ENCODE peak calls at places on chromosomes 2 and 18, in four cellular contexts. M, V, Z and D are unnamed samples.
A peak's percentile ranks its signal among the peaks of the same experiment; 100 is the strongest.

GRCh38 chr18:37253424-37254255 is 312.0 kb downstream of the CELF4 start:
- DNase-seq in M (peak; percentile 100), V (no peak), Z (no peak), D (no peak)

GRCh38 chr2:36356990-36357505 is 1.5 kb downstream of the CRIM1 start:
- DNase-seq in M (no peak), V (no peak), Z (peak; percentile 69), D (no peak)

GRCh38 chr2:54042908-54043620 is 72.3 kb upstream of the PSME4 start:
- DNase-seq in M (no peak), V (peak; percentile 32), Z (no peak), D (no peak)

GRCh38 chr2:219521066-219521880 is 7.0 kb downstream of the ASIC4 start:
- DNase-seq in M (peak; percentile 70), V (peak; percentile 60), Z (peak; percentile 33), D (peak; percentile 86)

GRCh38 chr2:42446503-42447271 is 47.1 kb downstream of the KCNG3 start:
- DNase-seq in M (no peak), V (no peak), Z (no peak), D (no peak)

GRCh38 chr2:11365096-11365856 is 20.8 kb upstream of the ROCK2 start:
- DNase-seq in M (no peak), V (no peak), Z (peak; percentile 93), D (no peak)

GRCh38 chr18:45951021-45951714 is 16.0 kb downstream of the EPG5 start:
- DNase-seq in M (no peak), V (peak; percentile 16), Z (no peak), D (no peak)

GRCh38 chr2:13414907-13415306 is 698.2 kb downstream of the TRIB2 start:
- DNase-seq in M (no peak), V (no peak), Z (no peak), D (no peak)

GRCh38 chr2:94987074-94988020 is 38.2 kb upstream of the MAL start:
- DNase-seq in M (no peak), V (no peak), Z (no peak), D (no peak)

GRCh38 chr2:232418466-232419244 is 12.0 kb downstream of the ALPG start:
- DNase-seq in M (peak; percentile 60), V (no peak), Z (no peak), D (peak; percentile 63)

GRCh38 chr2:138762515-138762914 is 17.7 kb downstream of the NXPH2 start:
- DNase-seq in M (no peak), V (no peak), Z (no peak), D (no peak)

GRCh38 chr2:221572821-221573429 is 821 bp upstream of the EPHA4 start:
- DNase-seq in M (no peak), V (peak; percentile 46), Z (no peak), D (no peak)

GRCh38 chr18:57435851-57436192 is 648 bp downstream of the ONECUT2 start:
- DNase-seq in M (no peak), V (no peak), Z (no peak), D (peak; percentile 54)

GRCh38 chr18:9495465-9495864 is 20.2 kb downstream of the RALBP1 start:
- DNase-seq in M (no peak), V (no peak), Z (no peak), D (no peak)

GRCh38 chr18:3189884-3190283 is 29.9 kb downstream of the MYOM1 start:
- DNase-seq in M (no peak), V (no peak), Z (no peak), D (no peak)

GRCh38 chr2:151577116-151577515 is 157.2 kb downstream of the NEB start:
- DNase-seq in M (no peak), V (no peak), Z (no peak), D (no peak)

GRCh38 chr2:136305517-136306192 is 187.7 kb upstream of the CXCR4 start:
- DNase-seq in M (no peak), V (peak; percentile 10), Z (no peak), D (no peak)

GRCh38 chr2:199230091-199230490 is 227.6 kb downstream of the SATB2 start:
- DNase-seq in M (no peak), V (no peak), Z (no peak), D (no peak)

GRCh38 chr2:35614640-35615039 is 740.9 kb upstream of the CRIM1 start:
- DNase-seq in M (no peak), V (no peak), Z (no peak), D (no peak)

GRCh38 chr2:190407662-190408537 is at the start of gene MFSD6:
- DNase-seq in M (peak; percentile 68), V (peak; percentile 45), Z (no peak), D (peak; percentile 76)

GRCh38 chr2:191501390-191502168 is 176.4 kb upstream of the NABP1 start:
- DNase-seq in M (no peak), V (peak; percentile 64), Z (peak; percentile 35), D (no peak)

GRCh38 chr2:120388222-120389035 is 42.5 kb downstream of the INHBB start:
- DNase-seq in M (no peak), V (no peak), Z (no peak), D (no peak)

GRCh38 chr18:12254137-12254819 is at the start of gene CIDEA:
- DNase-seq in M (peak; percentile 31), V (no peak), Z (no peak), D (no peak)

GRCh38 chr2:240441326-240441992 is 6.0 kb downstream of the GPC1 start:
- DNase-seq in M (no peak), V (no peak), Z (no peak), D (peak; percentile 45)

GRCh38 chr2:129192117-129192516 is 787.3 kb upstream of the RAB6C start:
- DNase-seq in M (no peak), V (no peak), Z (no peak), D (no peak)

GRCh38 chr2:227717687-227718567 is at the start of gene SLC19A3:
- DNase-seq in M (peak; percentile 65), V (peak; percentile 79), Z (peak; percentile 69), D (peak; percentile 49)

GRCh38 chr2:9403924-9404323 is 19.4 kb downstream of the ITGB1BP1 start:
- DNase-seq in M (no peak), V (no peak), Z (no peak), D (no peak)

GRCh38 chr18:76457475-76457874 is 37.6 kb downstream of the ZNF516 start:
- DNase-seq in M (no peak), V (no peak), Z (no peak), D (peak; percentile 23)

GRCh38 chr18:62037989-62038778 is 145.4 kb upstream of the RNF152 start:
- DNase-seq in M (no peak), V (no peak), Z (no peak), D (no peak)

GRCh38 chr2:96116424-96116878 is at the start of gene ADRA2B:
- DNase-seq in M (peak; percentile 94), V (peak; percentile 48), Z (no peak), D (peak; percentile 68)

DNA sequence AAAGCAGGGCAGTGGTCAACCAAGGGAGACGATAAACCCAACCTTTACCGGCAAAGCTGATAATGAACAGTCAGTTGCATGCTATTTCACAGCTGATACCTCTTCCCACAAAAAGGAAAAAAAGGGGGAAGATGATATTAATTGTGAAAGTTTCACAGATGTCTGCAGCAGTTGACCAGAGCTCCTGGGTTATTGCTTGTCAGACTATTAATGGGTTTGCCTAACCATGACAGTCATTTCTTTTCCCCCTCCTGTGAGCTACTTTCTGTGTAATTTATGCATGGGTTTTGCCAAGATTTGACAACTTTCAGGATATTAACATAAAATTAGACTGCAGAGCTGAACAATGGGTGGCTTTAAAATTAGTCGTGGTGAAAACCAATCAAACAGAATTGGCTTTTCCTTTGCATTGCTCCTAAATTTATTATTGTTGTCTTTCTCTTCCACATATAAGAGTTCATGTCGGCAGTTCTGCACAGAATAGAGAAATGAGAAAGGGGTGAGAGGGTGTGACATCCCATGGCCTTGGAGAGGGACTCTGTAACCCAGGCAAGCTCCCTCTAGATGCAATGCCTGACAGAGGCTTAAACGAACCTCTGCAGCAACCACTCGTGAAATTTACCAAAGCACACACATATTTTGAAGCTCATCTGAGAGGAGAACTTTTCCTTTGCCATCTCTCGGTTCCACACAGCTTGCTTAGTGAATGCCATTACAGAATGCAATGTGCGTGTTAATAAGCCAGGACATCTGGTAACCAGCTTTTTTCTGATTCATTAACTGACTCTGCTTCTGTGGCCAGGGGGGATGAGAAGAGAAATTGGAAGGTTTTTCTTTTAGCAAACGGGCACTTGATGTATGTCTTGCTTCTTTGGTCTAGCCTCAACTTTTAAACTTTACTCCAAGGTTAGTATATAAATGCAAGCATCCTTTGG is 82.2 kb upstream of the ITGA4 start:
- DNase-seq in M (no peak), V (no peak), Z (no peak), D (no peak)
- TF ChIP-seq KDM1A in M (no peak), V (no peak), Z (no peak), D (no peak)

DNA sequence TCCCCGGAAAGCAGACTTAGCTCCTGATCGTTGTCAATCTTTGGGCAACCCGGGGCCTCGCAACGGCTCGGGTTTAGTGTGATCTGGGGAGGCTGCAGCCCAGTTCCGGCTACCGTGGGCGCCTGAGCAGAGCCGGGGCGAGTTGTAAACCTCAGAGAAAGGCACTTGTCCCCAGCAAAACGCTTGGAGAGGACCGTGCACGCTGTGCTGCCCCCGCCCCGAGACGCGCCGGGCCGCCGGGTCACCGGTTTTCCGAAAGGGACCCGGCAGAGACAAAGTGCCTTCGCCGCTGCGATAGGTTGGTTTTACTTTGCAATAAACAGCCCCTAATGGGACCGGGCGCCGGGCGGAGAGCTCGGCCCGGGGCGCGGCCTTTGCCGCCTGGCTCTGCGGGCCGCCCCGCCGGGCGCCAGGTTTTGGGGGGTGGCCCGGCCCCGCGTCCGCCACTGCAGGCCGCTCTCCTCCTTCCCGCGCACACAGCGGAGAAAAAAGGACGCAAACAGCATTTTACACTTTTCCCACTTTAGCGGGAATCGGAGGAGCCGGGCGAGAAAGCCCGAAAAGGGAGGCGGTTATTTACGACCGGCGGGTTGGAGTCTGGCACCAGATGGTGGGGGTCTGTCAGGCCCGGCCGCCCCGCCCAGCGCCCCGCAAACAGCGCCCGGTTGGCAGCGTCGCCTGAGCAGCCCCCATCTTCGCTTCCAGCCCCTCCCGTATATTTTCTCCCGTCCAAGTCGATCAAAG is 136.0 kb downstream of the INSIG2 start:
- DNase-seq in M (no peak), V (no peak), Z (no peak), D (peak; percentile 72)
- TF ChIP-seq MAFK in M (no peak), V (no peak), Z (no peak), D (no peak)

DNA sequence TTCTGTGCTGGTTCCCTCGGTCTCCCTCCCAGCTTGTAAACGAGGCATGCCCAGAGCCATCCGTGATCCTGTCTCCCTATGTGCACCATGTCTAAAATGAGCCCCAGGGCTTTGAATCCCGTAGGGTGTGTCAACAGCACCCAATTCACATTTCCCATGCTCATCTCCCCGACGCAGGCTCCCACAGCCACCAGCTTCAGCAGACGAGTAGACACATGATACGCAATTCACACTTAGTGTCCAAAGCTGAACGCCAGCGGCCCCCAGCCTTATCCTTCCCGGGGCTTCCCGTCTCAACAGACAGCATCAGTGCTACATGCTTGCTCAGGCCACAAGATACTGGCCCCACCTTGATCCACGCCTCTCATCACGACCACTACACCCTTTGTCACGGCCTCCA is 88.1 kb downstream of the EIPR1 start:
- DNase-seq in M (no peak), V (no peak), Z (no peak), D (no peak)
- TF ChIP-seq KDM1A in M (no peak), V (no peak), Z (no peak), D (no peak)

GRCh38 chr2:208406474-208407451 is at the start of gene PTH2R:
- DNase-seq in M (peak; percentile 24), V (no peak), Z (no peak), D (peak; percentile 65)

GRCh38 chr2:208407667-208408066 is 1.1 kb downstream of the PTH2R start:
- DNase-seq in M (peak; percentile 27), V (peak; percentile 48), Z (peak; percentile 3), D (no peak)
- TF ChIP-seq MAFK in M (no peak), V (no peak), Z (no peak), D (no peak)

GRCh38 chr2:73033142-73033765 is 38.3 kb downstream of the SFXN5 start:
- DNase-seq in M (no peak), V (no peak), Z (no peak), D (no peak)
- TF ChIP-seq KDM1A in M (peak; percentile 50), V (peak; percentile 67), Z (peak; percentile 97), D (peak; percentile 42)